ENCODE peak calls at places on chromosome 7, in six cellular contexts. W is nephron progenitor cell; Q is fibroblast of pulmonary artery; Z is skeletal muscle cell; U is stimulated activated CD8-positive, alpha-beta memory T cell treated with anti-CD3 and anti-CD28 coated beads, Interleukin-2, amount 100 ng/mL, for 48 hours; S is activated CD4-positive, CD25-positive, alpha-beta regulatory T cell treated with anti-CD3 and anti-CD28 coated beads, Interleukin-2, amount 50 U/mL, for 72 hours. B is an unnamed sample.
A peak's percentile ranks its signal among the peaks of the same experiment; 100 is the strongest.

GRCh38 chr7:46179211-46179610 is 258.1 kb upstream of the IGFBP3 start:
- DNase-seq in W (no peak), Q (no peak), Z (no peak), U (no peak), S (no peak), B (no peak)

GRCh38 chr7:135672560-135673359 is 10.4 kb downstream of the STMP1 start:
- DNase-seq in W (no peak), Q (peak; percentile 89), Z (no peak), U (no peak), S (no peak), B (no peak)

GRCh38 chr7:120554960-120555571 is 282.1 kb downstream of the KCND2 start:
- DNase-seq in W (peak; percentile 51), Q (peak; percentile 72), Z (peak; percentile 13), U (no peak), S (no peak), B (peak; percentile 30)

GRCh38 chr7:112523871-112524270 is 43.1 kb downstream of the LSMEM1 start:
- DNase-seq in W (no peak), Q (no peak), Z (no peak), U (no peak), S (no peak), B (no peak)

GRCh38 chr7:157760004-157760730 is 423.4 kb downstream of the DNAJB6 start:
- DNase-seq in W (no peak), Q (no peak), Z (no peak), U (no peak), S (no peak), B (no peak)

GRCh38 chr7:84548366-84549085 is 353.9 kb upstream of the SEMA3A start:
- DNase-seq in W (no peak), Q (peak; percentile 26), Z (no peak), U (no peak), S (no peak), B (peak; percentile 41)

GRCh38 chr7:135733603-135734342 is 5.8 kb upstream of the SLC13A4 start:
- DNase-seq in W (no peak), Q (no peak), Z (no peak), U (no peak), S (no peak), B (no peak)

GRCh38 chr7:116545411-116545993 is 20.7 kb downstream of the CAV1 start:
- DNase-seq in W (no peak), Q (no peak), Z (no peak), U (no peak), S (no peak), B (no peak)

GRCh38 chr7:147472556-147472955 is 1118.0 kb upstream of the C7orf33 start:
- DNase-seq in W (no peak), Q (no peak), Z (no peak), U (no peak), S (no peak), B (no peak)

GRCh38 chr7:69625798-69626197 is 27.5 kb downstream of the AUTS2 start:
- DNase-seq in W (no peak), Q (no peak), Z (no peak), U (no peak), S (no peak), B (no peak)

GRCh38 chr7:1620835-1621234 is 49.2 kb upstream of the ELFN1 start:
- DNase-seq in W (no peak), Q (no peak), Z (no peak), U (no peak), S (no peak), B (no peak)

GRCh38 chr7:40221836-40222235 is 87.0 kb downstream of the SUGCT start:
- DNase-seq in W (no peak), Q (peak; percentile 96), Z (peak; percentile 99), U (no peak), S (no peak), B (peak; percentile 99)

GRCh38 chr7:117825132-117825531 is 48.1 kb downstream of the CTTNBP2 start:
- DNase-seq in W (no peak), Q (peak; percentile 6), Z (peak; percentile 7), U (no peak), S (no peak), B (peak; percentile 63)

GRCh38 chr7:2108501-2109250 is 124.1 kb downstream of the MAD1L1 start:
- DNase-seq in W (peak; percentile 39), Q (no peak), Z (no peak), U (no peak), S (no peak), B (no peak)

GRCh38 chr7:100132697-100133137 is 6.0 kb downstream of the MBLAC1 start:
- DNase-seq in W (peak; percentile 70), Q (peak; percentile 76), Z (no peak), U (no peak), S (peak; percentile 48), B (no peak)

GRCh38 chr7:149147072-149147729 is at the start of gene ZNF398:
- DNase-seq in W (peak; percentile 81), Q (peak; percentile 80), Z (peak; percentile 45), U (peak; percentile 73), S (peak; percentile 84), B (no peak)

GRCh38 chr7:80622531-80622930 is 15.9 kb upstream of the CD36 start:
- DNase-seq in W (no peak), Q (peak; percentile 66), Z (peak; percentile 16), U (no peak), S (no peak), B (no peak)

GRCh38 chr7:46533946-46534345 is 612.9 kb upstream of the IGFBP3 start:
- DNase-seq in W (no peak), Q (no peak), Z (no peak), U (no peak), S (no peak), B (no peak)

GRCh38 chr7:136173874-136174273 is 196.7 kb upstream of the MTPN start:
- DNase-seq in W (no peak), Q (no peak), Z (no peak), U (no peak), S (no peak), B (no peak)

GRCh38 chr7:134747326-134747725 is 32.1 kb upstream of the CALD1 start:
- DNase-seq in W (no peak), Q (peak; percentile 21), Z (no peak), U (no peak), S (no peak), B (no peak)

GRCh38 chr7:41085244-41085643 is 617.6 kb downstream of the INHBA start:
- DNase-seq in W (no peak), Q (peak; percentile 40), Z (no peak), U (no peak), S (no peak), B (no peak)

GRCh38 chr7:105806592-105807266 is 69.7 kb downstream of the ATXN7L1 start:
- DNase-seq in W (no peak), Q (peak; percentile 65), Z (no peak), U (peak; percentile 36), S (no peak), B (no peak)

GRCh38 chr7:155741805-155742204 is 70.5 kb downstream of the SHH start:
- DNase-seq in W (no peak), Q (no peak), Z (no peak), U (no peak), S (no peak), B (no peak)